ENCODE peak calls at places on chromosomes 6 and 20, in five cellular contexts. One of them, this sample, is unnamed.
A peak's percentile ranks its signal among the peaks of the same experiment; 100 is the strongest.

GRCh38 chr6:98957440-98957839 is 9.7 kb upstream of the FBXL4 start:
- DNase-seq in left ventricle myocardium inferior: no peak
- DNase-seq in heart right ventricle: no peak
- DNase-seq in transverse colon: peak; percentile 11
- DNase-seq in heart left ventricle: no peak
- DNase-seq in this sample: no peak

GRCh38 chr6:3336859-3337515 is 78.2 kb downstream of the PSMG4 start:
- DNase-seq in left ventricle myocardium inferior: no peak
- DNase-seq in heart right ventricle: no peak
- DNase-seq in transverse colon: no peak
- DNase-seq in heart left ventricle: no peak
- DNase-seq in this sample: no peak

GRCh38 chr6:1250489-1251197 is 61.3 kb upstream of the FOXQ1 start:
- DNase-seq in left ventricle myocardium inferior: no peak
- DNase-seq in heart right ventricle: no peak
- DNase-seq in transverse colon: no peak
- DNase-seq in heart left ventricle: no peak
- DNase-seq in this sample: no peak

GRCh38 chr20:51449498-51450220 is 92.9 kb downstream of the NFATC2 start:
- DNase-seq in left ventricle myocardium inferior: no peak
- DNase-seq in heart right ventricle: no peak
- DNase-seq in transverse colon: no peak
- DNase-seq in heart left ventricle: peak; percentile 14
- DNase-seq in this sample: no peak

GRCh38 chr20:4929686-4930397 is 71.5 kb downstream of the SLC23A2 start:
- DNase-seq in left ventricle myocardium inferior: no peak
- DNase-seq in heart right ventricle: no peak
- DNase-seq in transverse colon: no peak
- DNase-seq in heart left ventricle: no peak
- DNase-seq in this sample: no peak

GRCh38 chr6:25583099-25583498 is 68.9 kb upstream of the SCGN start:
- DNase-seq in left ventricle myocardium inferior: no peak
- DNase-seq in heart right ventricle: no peak
- DNase-seq in transverse colon: no peak
- DNase-seq in heart left ventricle: no peak
- DNase-seq in this sample: no peak

GRCh38 chr20:31543966-31544598 is 29.8 kb downstream of the HM13 start:
- DNase-seq in left ventricle myocardium inferior: no peak
- DNase-seq in heart right ventricle: no peak
- DNase-seq in transverse colon: no peak
- DNase-seq in heart left ventricle: no peak
- DNase-seq in this sample: no peak

GRCh38 chr6:143337201-143337949 is 113.1 kb downstream of the ADAT2 start:
- DNase-seq in left ventricle myocardium inferior: peak; percentile 22
- DNase-seq in heart right ventricle: peak; percentile 18
- DNase-seq in transverse colon: peak; percentile 15
- DNase-seq in heart left ventricle: peak; percentile 72
- DNase-seq in this sample: peak; percentile 29

GRCh38 chr20:58003525-58003924 is 224.9 kb downstream of the ANKRD60 start:
- DNase-seq in left ventricle myocardium inferior: no peak
- DNase-seq in heart right ventricle: no peak
- DNase-seq in transverse colon: no peak
- DNase-seq in heart left ventricle: no peak
- DNase-seq in this sample: no peak

GRCh38 chr6:112337209-112337638 is 9.9 kb upstream of the RFPL4B start:
- DNase-seq in left ventricle myocardium inferior: peak; percentile 27
- DNase-seq in heart right ventricle: peak; percentile 51
- DNase-seq in transverse colon: no peak
- DNase-seq in heart left ventricle: no peak
- DNase-seq in this sample: no peak

GRCh38 chr6:117818449-117818848 is 88.6 kb upstream of the SLC35F1 start:
- DNase-seq in left ventricle myocardium inferior: no peak
- DNase-seq in heart right ventricle: no peak
- DNase-seq in transverse colon: no peak
- DNase-seq in heart left ventricle: no peak
- DNase-seq in this sample: no peak

GRCh38 chr20:42530855-42531674 is 658.6 kb downstream of the PTPRT start:
- DNase-seq in left ventricle myocardium inferior: no peak
- DNase-seq in heart right ventricle: peak; percentile 10
- DNase-seq in transverse colon: no peak
- DNase-seq in heart left ventricle: no peak
- DNase-seq in this sample: no peak

GRCh38 chr6:5511924-5512323 is 250.6 kb downstream of the FARS2 start:
- DNase-seq in left ventricle myocardium inferior: no peak
- DNase-seq in heart right ventricle: no peak
- DNase-seq in transverse colon: no peak
- DNase-seq in heart left ventricle: no peak
- DNase-seq in this sample: no peak

GRCh38 chr20:38538789-38539188 is 42.2 kb upstream of the ADIG start:
- DNase-seq in left ventricle myocardium inferior: no peak
- DNase-seq in heart right ventricle: no peak
- DNase-seq in transverse colon: no peak
- DNase-seq in heart left ventricle: no peak
- DNase-seq in this sample: no peak

GRCh38 chr6:42428326-42429041 is 23.2 kb downstream of the TRERF1 start:
- DNase-seq in left ventricle myocardium inferior: peak; percentile 62
- DNase-seq in heart right ventricle: peak; percentile 55
- DNase-seq in transverse colon: no peak
- DNase-seq in heart left ventricle: peak; percentile 72
- DNase-seq in this sample: peak; percentile 34

GRCh38 chr6:96923871-96924493 is 546 bp upstream of the KLHL32 start:
- DNase-seq in left ventricle myocardium inferior: no peak
- DNase-seq in heart right ventricle: no peak
- DNase-seq in transverse colon: no peak
- DNase-seq in heart left ventricle: no peak
- DNase-seq in this sample: no peak

GRCh38 chr6:136330634-136331033 is 41.0 kb upstream of the BCLAF1 start:
- DNase-seq in left ventricle myocardium inferior: no peak
- DNase-seq in heart right ventricle: no peak
- DNase-seq in transverse colon: no peak
- DNase-seq in heart left ventricle: no peak
- DNase-seq in this sample: no peak

GRCh38 chr6:79868098-79868722 is 79.1 kb downstream of the ELOVL4 start:
- DNase-seq in left ventricle myocardium inferior: no peak
- DNase-seq in heart right ventricle: peak; percentile 25
- DNase-seq in transverse colon: no peak
- DNase-seq in heart left ventricle: no peak
- DNase-seq in this sample: no peak

GRCh38 chr6:1242439-1242838 is 69.5 kb upstream of the FOXQ1 start:
- DNase-seq in left ventricle myocardium inferior: no peak
- DNase-seq in heart right ventricle: no peak
- DNase-seq in transverse colon: no peak
- DNase-seq in heart left ventricle: no peak
- DNase-seq in this sample: no peak

GRCh38 chr20:8144282-8145245 is 12.5 kb downstream of the PLCB1 start:
- DNase-seq in left ventricle myocardium inferior: no peak
- DNase-seq in heart right ventricle: no peak
- DNase-seq in transverse colon: no peak
- DNase-seq in heart left ventricle: no peak
- DNase-seq in this sample: no peak

GRCh38 chr6:145076110-145076841 is 659.0 kb downstream of the EPM2A start:
- DNase-seq in left ventricle myocardium inferior: no peak
- DNase-seq in heart right ventricle: no peak
- DNase-seq in transverse colon: no peak
- DNase-seq in heart left ventricle: no peak
- DNase-seq in this sample: no peak

GRCh38 chr6:70538364-70538763 is 28.4 kb upstream of the SDHAF4 start:
- DNase-seq in left ventricle myocardium inferior: no peak
- DNase-seq in heart right ventricle: no peak
- DNase-seq in transverse colon: no peak
- DNase-seq in heart left ventricle: no peak
- DNase-seq in this sample: no peak

GRCh38 chr6:87155920-87156600 is 695 bp downstream of the ZNF292 start:
- DNase-seq in left ventricle myocardium inferior: peak; percentile 43
- DNase-seq in heart right ventricle: peak; percentile 32
- DNase-seq in transverse colon: peak; percentile 58
- DNase-seq in heart left ventricle: peak; percentile 66
- DNase-seq in this sample: no peak

GRCh38 chr20:37524221-37524700 is 3.2 kb downstream of the NNAT start:
- DNase-seq in left ventricle myocardium inferior: no peak
- DNase-seq in heart right ventricle: no peak
- DNase-seq in transverse colon: peak; percentile 64
- DNase-seq in heart left ventricle: no peak
- DNase-seq in this sample: no peak

GRCh38 chr20:58461899-58462298 is 53.3 kb downstream of the APCDD1L start:
- DNase-seq in left ventricle myocardium inferior: no peak
- DNase-seq in heart right ventricle: no peak
- DNase-seq in transverse colon: no peak
- DNase-seq in heart left ventricle: no peak
- DNase-seq in this sample: no peak

GRCh38 chr20:40754372-40754943 is 65.4 kb upstream of the MAFB start:
- DNase-seq in left ventricle myocardium inferior: peak; percentile 61
- DNase-seq in heart right ventricle: peak; percentile 61
- DNase-seq in transverse colon: no peak
- DNase-seq in heart left ventricle: peak; percentile 76
- DNase-seq in this sample: no peak

GRCh38 chr20:33687993-33688937 is 2.1 kb upstream of the E2F1 start:
- DNase-seq in left ventricle myocardium inferior: no peak
- DNase-seq in heart right ventricle: no peak
- DNase-seq in transverse colon: no peak
- DNase-seq in heart left ventricle: no peak
- DNase-seq in this sample: no peak

GRCh38 chr6:142763205-142763604 is 181.8 kb downstream of the HIVEP2 start:
- DNase-seq in left ventricle myocardium inferior: no peak
- DNase-seq in heart right ventricle: no peak
- DNase-seq in transverse colon: no peak
- DNase-seq in heart left ventricle: no peak
- DNase-seq in this sample: no peak

GRCh38 chr20:1935696-1936366 is 40.6 kb downstream of the SIRPA start:
- DNase-seq in left ventricle myocardium inferior: peak; percentile 74
- DNase-seq in heart right ventricle: peak; percentile 70
- DNase-seq in transverse colon: peak; percentile 50
- DNase-seq in heart left ventricle: peak; percentile 83
- DNase-seq in this sample: no peak

GRCh38 chr20:59421089-59421488 is 120.7 kb downstream of the EDN3 start:
- DNase-seq in left ventricle myocardium inferior: no peak
- DNase-seq in heart right ventricle: no peak
- DNase-seq in transverse colon: no peak
- DNase-seq in heart left ventricle: no peak
- DNase-seq in this sample: no peak

GRCh38 chr6:146785001-146785585 is 186.3 kb downstream of the ADGB start:
- DNase-seq in left ventricle myocardium inferior: no peak
- DNase-seq in heart right ventricle: no peak
- DNase-seq in transverse colon: no peak
- DNase-seq in heart left ventricle: no peak
- DNase-seq in this sample: peak; percentile 1

GRCh38 chr20:19056909-19057308 is 155.5 kb upstream of the SLC24A3 start:
- DNase-seq in left ventricle myocardium inferior: no peak
- DNase-seq in heart right ventricle: no peak
- DNase-seq in transverse colon: no peak
- DNase-seq in heart left ventricle: no peak
- DNase-seq in this sample: no peak

DNA sequence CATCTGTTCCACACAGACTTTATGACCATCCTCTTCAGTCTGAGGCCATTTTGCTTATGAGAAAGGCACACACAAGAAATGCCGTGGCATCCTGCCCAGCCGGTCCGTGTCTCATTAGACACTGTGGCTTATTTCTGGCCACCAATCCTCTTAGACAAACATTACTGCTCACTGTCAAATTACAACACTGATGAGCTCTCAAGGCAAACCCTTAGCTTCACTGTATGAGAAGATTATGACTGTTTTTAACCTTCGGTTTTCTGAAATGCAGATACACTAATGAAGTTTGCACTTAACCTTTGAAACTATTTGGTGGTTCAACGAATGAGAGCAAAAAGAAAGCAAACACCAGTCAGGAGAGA is 50.5 kb upstream of the DST start:
- DNase-seq in left ventricle myocardium inferior: peak; percentile 92
- DNase-seq in heart right ventricle: peak; percentile 88
- DNase-seq in transverse colon: peak; percentile 88
- DNase-seq in heart left ventricle: peak; percentile 91
- DNase-seq in this sample: no peak
- H3K4me3 ChIP-seq in left ventricle myocardium inferior: peak overlapping the region; percentile 66
- H3K4me3 ChIP-seq in heart right ventricle: no peak overlapping the region
- H3K4me3 ChIP-seq in transverse colon: no peak overlapping the region
- H3K4me3 ChIP-seq in heart left ventricle: peak overlapping the region; percentile 51
- H3K4me3 ChIP-seq in this sample: no peak overlapping the region

DNA sequence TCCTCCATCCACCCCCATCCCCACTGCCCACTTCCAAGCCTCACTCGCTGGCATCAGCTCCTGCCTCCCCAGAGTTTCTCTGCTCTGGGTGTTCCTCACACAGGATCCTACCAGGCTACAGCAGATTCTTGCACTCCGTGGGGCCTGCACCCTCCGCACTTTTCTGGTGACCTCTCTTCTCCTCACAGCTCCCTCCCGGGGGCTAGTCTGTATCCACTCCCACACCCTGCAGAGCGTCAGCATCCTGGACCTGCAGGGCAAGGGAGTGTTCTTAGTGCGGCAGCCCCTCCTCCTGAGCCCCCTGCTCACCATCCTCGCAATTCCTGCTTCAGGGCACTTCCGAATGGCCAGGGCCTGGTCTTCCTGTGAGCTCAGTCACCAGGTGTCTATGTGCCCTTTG is 224.2 kb downstream of the DLL1 start:
- DNase-seq in left ventricle myocardium inferior: no peak
- DNase-seq in heart right ventricle: peak; percentile 1
- DNase-seq in transverse colon: peak; percentile 4
- DNase-seq in heart left ventricle: no peak
- DNase-seq in this sample: no peak
- H3K9me3 ChIP-seq in left ventricle myocardium inferior: peaks cover 14% of the 10 kb centered on the region
- H3K9me3 ChIP-seq in heart right ventricle: no peaks in the 10 kb centered on the region
- H3K9me3 ChIP-seq in transverse colon: no peaks in the 10 kb centered on the region
- H3K9me3 ChIP-seq in heart left ventricle: no peaks in the 10 kb centered on the region
- H3K9me3 ChIP-seq in this sample: no peaks in the 10 kb centered on the region

GRCh38 chr6:33731035-33731434 is 15.7 kb downstream of the IP6K3 start:
- DNase-seq in left ventricle myocardium inferior: no peak
- DNase-seq in heart right ventricle: no peak
- DNase-seq in transverse colon: no peak
- DNase-seq in heart left ventricle: no peak
- DNase-seq in this sample: no peak
- H3K4me1 ChIP-seq in left ventricle myocardium inferior: peaks cover 96% of the 10 kb centered on the region
- H3K4me1 ChIP-seq in heart right ventricle: peaks cover 63% of the 10 kb centered on the region
- H3K4me1 ChIP-seq in transverse colon: no peaks in the 10 kb centered on the region
- H3K4me1 ChIP-seq in heart left ventricle: peaks cover 26% of the 10 kb centered on the region
- H3K4me1 ChIP-seq in this sample: no peaks in the 10 kb centered on the region

DNA sequence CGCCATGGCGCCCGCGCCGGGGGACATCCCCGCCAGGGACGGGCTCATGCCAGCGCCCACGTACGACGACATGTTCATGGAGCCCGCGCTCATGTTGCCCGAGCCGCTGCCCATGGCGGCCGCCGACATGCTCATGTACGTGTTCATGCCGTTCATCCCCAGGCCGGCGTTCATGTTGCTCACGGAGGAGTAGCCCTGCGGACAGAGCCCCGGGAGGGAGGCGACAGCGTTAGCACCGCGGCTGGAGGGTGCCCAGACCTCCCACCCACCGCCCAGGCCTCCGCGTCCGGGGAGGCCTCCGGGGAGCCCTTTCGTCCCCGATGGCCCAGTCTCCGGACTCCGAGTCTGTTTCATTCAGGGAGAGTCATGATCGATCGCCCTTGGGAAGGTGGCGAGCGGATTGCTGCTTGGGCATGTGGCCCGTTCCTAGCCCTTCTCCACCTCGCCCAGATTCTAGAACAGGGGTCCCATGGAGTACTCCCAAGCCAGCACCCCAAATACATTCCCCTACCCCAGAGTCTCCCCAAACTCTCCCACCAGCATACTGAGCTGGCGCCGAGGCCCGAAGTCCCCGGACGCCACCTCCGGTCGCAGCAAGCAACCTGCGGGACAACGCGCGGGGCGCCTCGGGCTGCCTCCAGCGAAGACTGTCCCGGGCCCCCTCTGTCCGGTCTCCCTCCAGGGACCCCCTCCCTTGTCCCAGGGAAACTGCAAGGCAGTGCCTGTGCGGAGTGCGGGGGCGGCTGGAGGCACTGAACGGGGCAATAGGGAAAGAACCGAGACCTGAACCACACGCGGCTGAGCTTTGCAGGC is 1.2 kb downstream of the FOXA2 start:
- DNase-seq in left ventricle myocardium inferior: no peak
- DNase-seq in heart right ventricle: no peak
- DNase-seq in transverse colon: peak; percentile 19
- DNase-seq in heart left ventricle: no peak
- DNase-seq in this sample: no peak
- H3K4me3 ChIP-seq in left ventricle myocardium inferior: peak overlapping the region; percentile 41
- H3K4me3 ChIP-seq in heart right ventricle: no peak overlapping the region
- H3K4me3 ChIP-seq in transverse colon: peak overlapping the region; percentile 19
- H3K4me3 ChIP-seq in heart left ventricle: peak overlapping the region; percentile 15
- H3K4me3 ChIP-seq in this sample: no peak overlapping the region